ENCODE peak calls at places on chromosomes 13 and 19, in five cellular contexts. H, Y, P, Q and M are unnamed samples.

GRCh38 chr13:101523732-101524131 is 71.3 kb downstream of the ITGBL1 start:
- DNase-seq in H (no peak), Y (peak; percentile 24), P (peak; percentile 26), Q (no peak), M (no peak)

GRCh38 chr19:29107831-29108230 is 105.1 kb downstream of the UQCRFS1 start:
- DNase-seq in H (no peak), Y (no peak), P (no peak), Q (no peak), M (no peak)

GRCh38 chr19:14517840-14518505 is at the start of gene DNAJB1:
- DNase-seq in H (peak; percentile 51), Y (peak; percentile 83), P (no peak), Q (peak; percentile 83), M (peak; percentile 57)

GRCh38 chr13:75906315-75906714 is 270.2 kb downstream of the LMO7 start:
- DNase-seq in H (no peak), Y (no peak), P (no peak), Q (peak; percentile 52), M (no peak)

GRCh38 chr13:62629618-62630017 is 1214.0 kb upstream of the PCDH20 start:
- DNase-seq in H (no peak), Y (no peak), P (no peak), Q (no peak), M (no peak)

GRCh38 chr19:39236527-39236926 is 8.3 kb downstream of the IFNL3 start:
- DNase-seq in H (peak; percentile 54), Y (no peak), P (no peak), Q (no peak), M (no peak)

GRCh38 chr13:30334663-30335386 is 27.5 kb upstream of the KATNAL1 start:
- DNase-seq in H (no peak), Y (peak; percentile 45), P (no peak), Q (peak; percentile 73), M (peak; percentile 22)

GRCh38 chr13:110250258-110250891 is 56.6 kb downstream of the COL4A1 start:
- DNase-seq in H (no peak), Y (peak; percentile 82), P (peak; percentile 74), Q (no peak), M (no peak)

GRCh38 chr19:39874404-39874803 is 28.2 kb upstream of the FBL start:
- DNase-seq in H (no peak), Y (no peak), P (no peak), Q (no peak), M (no peak)

GRCh38 chr19:38197937-38198704 is 25.9 kb downstream of the DPF1 start:
- DNase-seq in H (no peak), Y (no peak), P (no peak), Q (no peak), M (no peak)

GRCh38 chr13:76226941-76227340 is 590.8 kb downstream of the LMO7 start:
- DNase-seq in H (no peak), Y (no peak), P (no peak), Q (no peak), M (no peak)

GRCh38 chr19:14837391-14837790 is 2.4 kb upstream of the OR7A5 start:
- DNase-seq in H (no peak), Y (no peak), P (no peak), Q (peak; percentile 48), M (no peak)

GRCh38 chr13:32031025-32031814 is at the start of gene FRY:
- DNase-seq in H (peak; percentile 41), Y (peak; percentile 64), P (no peak), Q (peak; percentile 93), M (peak; percentile 78)

GRCh38 chr19:55209430-55210119 is at the start of gene PTPRH:
- DNase-seq in H (no peak), Y (no peak), P (no peak), Q (no peak), M (no peak)

GRCh38 chr13:65112123-65113075 is 2117.7 kb downstream of the PCDH9 start:
- DNase-seq in H (no peak), Y (no peak), P (peak; percentile 90), Q (no peak), M (no peak)

GRCh38 chr19:16400911-16401675 is 70.7 kb downstream of the EPS15L1 start:
- DNase-seq in H (no peak), Y (no peak), P (no peak), Q (no peak), M (no peak)

GRCh38 chr13:29369060-29369743 is 226.3 kb downstream of the SLC7A1 start:
- DNase-seq in H (no peak), Y (peak; percentile 54), P (no peak), Q (peak; percentile 69), M (no peak)

GRCh38 chr19:46413262-46414031 is at the start of gene CCDC8:
- DNase-seq in H (no peak), Y (peak; percentile 99), P (peak; percentile 56), Q (peak; percentile 98), M (no peak)

GRCh38 chr13:43546260-43546659 is 240.5 kb downstream of the ENOX1 start:
- DNase-seq in H (no peak), Y (peak; percentile 59), P (no peak), Q (no peak), M (no peak)

GRCh38 chr19:57434386-57435061 is 601 bp upstream of the ZNF749 start:
- DNase-seq in H (no peak), Y (no peak), P (no peak), Q (peak; percentile 59), M (no peak)

GRCh38 chr19:8366961-8367326 is 3.0 kb downstream of the ANGPTL4 start:
- DNase-seq in H (no peak), Y (peak; percentile 95), P (no peak), Q (peak; percentile 49), M (no peak)

GRCh38 chr13:22336460-22336859 is 665.6 kb downstream of the FGF9 start:
- DNase-seq in H (no peak), Y (no peak), P (no peak), Q (no peak), M (no peak)

GRCh38 chr13:20227730-20228129 is 4.4 kb downstream of the GJB6 start:
- DNase-seq in H (no peak), Y (no peak), P (no peak), Q (no peak), M (no peak)

GRCh38 chr13:20231839-20232555 is at the start of gene GJB6:
- DNase-seq in H (no peak), Y (no peak), P (no peak), Q (peak; percentile 85), M (no peak)

GRCh38 chr13:20230913-20231838 is 943 bp downstream of the GJB6 start:
- DNase-seq in H (no peak), Y (no peak), P (no peak), Q (peak; percentile 66), M (no peak)

GRCh38 chr13:20222553-20222952 is 9.6 kb downstream of the GJB6 start:
- DNase-seq in H (no peak), Y (no peak), P (no peak), Q (no peak), M (no peak)

DNA sequence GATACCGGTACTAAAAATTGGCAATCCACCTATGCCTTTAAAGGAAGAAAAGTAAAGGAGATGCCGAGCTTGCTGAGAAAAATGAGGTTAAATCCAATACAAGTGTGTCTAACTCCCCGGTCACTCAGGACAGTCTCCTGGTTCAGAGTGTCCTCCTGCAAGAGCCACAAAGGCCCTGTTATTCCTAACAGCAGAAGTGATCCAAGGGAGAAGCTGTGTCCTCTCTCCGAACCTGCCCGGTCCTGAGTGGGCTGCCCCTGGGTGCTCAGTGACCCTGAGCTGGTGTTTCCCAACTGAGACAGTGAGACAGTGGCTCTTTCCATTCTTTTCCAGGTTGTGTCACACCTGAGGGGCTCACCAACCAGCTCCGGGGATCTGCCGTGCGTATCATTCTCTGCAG is 4.8 kb downstream of the GJB6 start:
- DNase-seq in H (no peak), Y (no peak), P (no peak), Q (no peak), M (no peak)
- H3K27me3 ChIP-seq in H (no peaks in the 10 kb centered on the region), Y (peaks cover 67% of the 10 kb centered on the region), P (peaks cover 14% of the 10 kb centered on the region), Q (peaks cover 28% of the 10 kb centered on the region), M (peaks cover 99% of the 10 kb centered on the region)

GRCh38 chr13:48072787-48073186 is 22.1 kb downstream of the MED4 start:
- DNase-seq in H (no peak), Y (no peak), P (no peak), Q (no peak), M (no peak)
- H3K36me3 ChIP-seq in H (peaks cover 41% of the 10 kb centered on the region), Y (peaks cover 49% of the 10 kb centered on the region), P (peaks cover 11% of the 10 kb centered on the region), Q (peaks cover 100% of the 10 kb centered on the region), M (peaks cover 21% of the 10 kb centered on the region)

DNA sequence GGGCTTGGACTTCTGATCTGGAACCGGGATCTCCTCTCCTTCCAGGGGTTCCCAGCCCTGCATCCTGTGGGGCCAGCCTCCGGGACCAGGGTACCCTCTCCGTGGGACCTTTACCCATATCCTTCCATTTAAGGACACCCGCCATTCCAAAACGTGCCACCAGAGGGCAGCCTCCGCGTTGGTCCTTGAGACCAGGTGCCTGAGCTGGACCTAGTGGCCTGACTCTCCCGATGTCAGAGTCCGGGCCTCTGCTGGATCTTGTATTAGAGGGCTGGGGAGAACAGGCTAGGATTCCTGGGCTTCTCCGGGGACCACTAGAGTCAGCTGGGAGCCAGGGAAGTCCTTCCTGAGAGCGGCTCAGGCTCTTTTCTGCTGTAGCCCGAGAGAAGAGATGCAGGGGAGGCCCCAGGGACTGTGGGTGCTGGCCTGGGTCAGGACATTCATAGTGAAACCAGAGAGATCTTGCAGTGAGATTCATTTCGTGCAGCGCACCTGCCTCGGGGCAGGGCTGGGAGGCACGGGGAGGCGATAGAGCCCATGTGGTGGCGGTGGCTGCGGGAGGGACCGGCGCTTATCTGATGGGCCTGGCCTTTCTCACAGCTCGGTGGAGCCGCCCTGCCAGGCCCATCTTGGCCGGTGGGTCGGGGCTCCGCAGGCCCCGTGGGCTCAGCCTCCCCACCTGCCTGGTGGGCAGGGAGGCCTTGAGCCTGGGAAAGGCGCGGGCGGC is 9.8 kb upstream of the SLC7A10 start:
- DNase-seq in H (peak; percentile 59), Y (peak; percentile 75), P (no peak), Q (peak; percentile 96), M (peak; percentile 87)
- H3K27me3 ChIP-seq in H (no peaks in the 10 kb centered on the region), Y (peaks cover 18% of the 10 kb centered on the region), P (peaks cover 6% of the 10 kb centered on the region), Q (no peaks in the 10 kb centered on the region), M (no peaks in the 10 kb centered on the region)

DNA sequence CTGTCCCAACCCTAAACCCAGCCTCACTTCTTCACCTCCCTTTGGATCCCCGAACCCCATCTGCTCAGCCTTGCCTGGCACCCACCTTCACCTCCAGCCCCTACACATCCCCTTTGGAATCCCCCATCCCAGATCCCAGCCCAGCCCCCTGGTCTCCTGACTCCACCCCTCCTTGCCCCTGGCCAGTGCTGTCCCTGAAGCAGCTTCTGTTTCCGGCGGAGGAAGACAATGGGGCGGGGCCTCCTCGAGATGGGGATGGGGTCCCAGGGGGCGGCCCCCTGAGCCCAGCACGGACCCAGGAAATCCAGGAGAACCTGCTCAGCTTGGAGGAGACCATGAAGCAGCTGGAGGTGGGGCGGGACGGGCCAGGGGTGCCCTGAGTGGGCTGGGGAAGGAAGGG is 22.0 kb downstream of the ERFL start:
- DNase-seq in H (no peak), Y (no peak), P (no peak), Q (no peak), M (no peak)
- H3K36me3 ChIP-seq in H (peaks cover 55% of the 10 kb centered on the region), Y (peaks cover 7% of the 10 kb centered on the region), P (peaks cover 36% of the 10 kb centered on the region), Q (peaks cover 33% of the 10 kb centered on the region), M (peaks cover 31% of the 10 kb centered on the region)

DNA sequence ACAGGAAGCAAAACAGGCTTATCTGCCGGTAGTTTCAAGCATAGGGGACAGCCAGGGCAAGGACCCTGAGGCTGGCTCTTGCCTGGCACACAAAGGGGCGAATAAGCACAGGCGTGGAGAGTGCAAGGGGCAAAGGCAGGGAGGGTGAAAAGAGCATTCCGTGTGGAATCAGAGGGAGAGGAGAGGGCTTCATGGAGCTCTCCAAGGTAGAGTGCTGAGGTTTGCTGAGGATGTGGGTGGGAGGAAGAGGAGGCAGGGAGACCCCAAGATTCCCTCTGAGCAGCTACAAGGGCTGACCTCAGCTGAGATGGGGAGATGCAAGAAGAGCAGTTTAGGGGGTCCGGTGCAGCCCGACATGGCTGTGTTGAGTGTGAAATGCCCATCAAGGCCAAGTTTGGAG is 36.5 kb upstream of the ZNRF4 start:
- DNase-seq in H (no peak), Y (no peak), P (no peak), Q (no peak), M (no peak)
- H3K27me3 ChIP-seq in H (no peaks in the 10 kb centered on the region), Y (peaks cover 45% of the 10 kb centered on the region), P (peaks cover 16% of the 10 kb centered on the region), Q (no peaks in the 10 kb centered on the region), M (no peaks in the 10 kb centered on the region)